ENCODE peak calls at places on chromosome 5, in eight cellular contexts. K, D, T, M, R, U, Z and I are unnamed samples.

GRCh38 chr5:112647428-112647827 is 90.3 kb upstream of the APC start:
- DNase-seq in U (no peak), R (no peak), Z (no peak), K (no peak), M (no peak), D (no peak), T (no peak), I (no peak)

GRCh38 chr5:131436081-131436480 is 172.2 kb downstream of the CDC42SE2 start:
- DNase-seq in T (no peak), D (no peak), K (no peak), M (peak; percentile 19), U (no peak), Z (no peak), R (no peak), I (no peak)

GRCh38 chr5:96816430-96816939 is 8.7 kb upstream of the ERAP1 start:
- DNase-seq in U (peak; percentile 91), T (no peak), R (no peak), M (no peak), K (no peak), D (no peak), Z (no peak), I (no peak)

GRCh38 chr5:124193371-124193789 is 553.1 kb downstream of the ZNF608 start:
- DNase-seq in R (no peak), K (peak; percentile 67), M (no peak), D (peak; percentile 56), U (no peak), Z (no peak), T (no peak), I (no peak)

GRCh38 chr5:158163836-158164572 is 305.1 kb upstream of the CLINT1 start:
- DNase-seq in K (no peak), R (no peak), Z (no peak), M (no peak), U (no peak), D (no peak), T (no peak), I (no peak)

GRCh38 chr5:124961517-124961916 is 215.1 kb upstream of the ZNF608 start:
- DNase-seq in D (no peak), K (no peak), T (no peak), U (no peak), R (no peak), Z (no peak), M (no peak), I (no peak)

GRCh38 chr5:16600397-16600796 is 16.4 kb downstream of the RETREG1 start:
- DNase-seq in R (peak; percentile 82), K (peak; percentile 49), D (no peak), Z (no peak), M (peak; percentile 64), T (no peak), U (no peak), I (peak; percentile 77)

GRCh38 chr5:9302228-9302627 is 243.6 kb downstream of the SEMA5A start:
- DNase-seq in U (no peak), R (no peak), K (no peak), Z (no peak), D (peak; percentile 86), T (no peak), M (no peak), I (no peak)

GRCh38 chr5:85545129-85545528 is 1072.6 kb upstream of the COX7C start:
- DNase-seq in Z (no peak), R (no peak), T (no peak), M (no peak), U (no peak), K (no peak), D (no peak), I (no peak)

GRCh38 chr5:112689510-112689909 is 48.2 kb upstream of the APC start:
- DNase-seq in K (no peak), Z (no peak), M (no peak), U (no peak), T (peak; percentile 17), D (peak; percentile 35), R (no peak), I (no peak)

GRCh38 chr5:126124706-126125345 is 298.4 kb upstream of the GRAMD2B start:
- DNase-seq in K (no peak), R (no peak), D (peak; percentile 64), T (no peak), M (no peak), U (no peak), Z (no peak), I (no peak)
- H3K4me1 ChIP-seq in K (no peaks in the 10 kb centered on the region), R (no peaks in the 10 kb centered on the region), D (no peaks in the 10 kb centered on the region), T (no peaks in the 10 kb centered on the region), M (no peaks in the 10 kb centered on the region), U (no peaks in the 10 kb centered on the region), Z (no peaks in the 10 kb centered on the region), I (no peaks in the 10 kb centered on the region)

GRCh38 chr5:109688647-109688998 is 1.1 kb upstream of the MAN2A1 start:
- DNase-seq in T (no peak), R (no peak), D (peak; percentile 28), K (peak; percentile 28), Z (no peak), M (no peak), U (peak; percentile 75), I (no peak)
- TF ChIP-seq CTCF in T (peak; percentile 6), R (peak; percentile 41), D (peak; percentile 46), K (peak; percentile 74), Z (peak; percentile 38), M (peak; percentile 17), U (peak; percentile 92), I (peak; percentile 41)

GRCh38 chr5:136030252-136030651 is 1.5 kb downstream of the TGFBI start:
- DNase-seq in D (no peak), U (no peak), M (no peak), K (no peak), Z (no peak), R (no peak), T (no peak), I (no peak)

GRCh38 chr5:136027316-136027715 is 1.5 kb upstream of the TGFBI start:
- DNase-seq in Z (no peak), T (no peak), R (no peak), D (no peak), K (no peak), U (no peak), M (no peak), I (no peak)

GRCh38 chr5:136028782-136029742 is at the start of gene TGFBI:
- DNase-seq in U (no peak), Z (peak; percentile 66), R (peak; percentile 91), T (no peak), K (no peak), D (peak; percentile 67), M (peak; percentile 57), I (peak; percentile 72)

GRCh38 chr5:136026636-136027035 is 2.2 kb upstream of the TGFBI start:
- DNase-seq in M (no peak), U (no peak), R (no peak), K (no peak), T (no peak), D (no peak), Z (no peak), I (no peak)

GRCh38 chr5:136028090-136028489 is 698 bp upstream of the TGFBI start:
- DNase-seq in U (no peak), K (no peak), D (no peak), R (no peak), M (no peak), Z (no peak), T (no peak), I (no peak)
- H3K4me1 ChIP-seq in U (peaks cover 30% of the 10 kb centered on the region), K (no peaks in the 10 kb centered on the region), D (peaks cover 29% of the 10 kb centered on the region), R (peaks cover 9% of the 10 kb centered on the region), M (no peaks in the 10 kb centered on the region), Z (peaks cover 65% of the 10 kb centered on the region), T (peaks cover 89% of the 10 kb centered on the region), I (no peaks in the 10 kb centered on the region)

DNA sequence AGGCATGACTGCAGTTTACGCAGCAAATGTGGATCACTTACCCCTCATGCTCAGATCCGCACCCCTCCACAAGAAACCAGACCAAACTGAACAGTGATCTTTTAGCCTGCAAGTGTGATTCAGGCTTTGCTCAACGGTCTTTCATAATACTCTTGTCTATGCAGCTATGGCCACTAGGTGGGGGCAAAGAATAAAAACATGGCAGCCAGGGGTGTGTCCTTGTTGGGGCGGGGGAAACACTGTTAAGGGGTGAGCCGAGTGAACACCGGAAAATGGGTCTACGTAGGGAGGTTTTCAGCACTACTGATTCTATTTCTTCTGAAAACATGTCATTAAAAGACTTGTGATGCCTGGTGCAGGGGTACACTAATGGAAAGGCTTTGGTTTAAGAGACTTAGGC is 49.8 kb upstream of the GPR151 start:
- DNase-seq in T (no peak), Z (peak; percentile 26), U (peak; percentile 60), K (peak; percentile 76), D (peak; percentile 52), R (no peak), M (no peak), I (no peak)
- TF ChIP-seq CTCF in T (peak; percentile 22), Z (peak; percentile 34), U (peak; percentile 75), K (peak; percentile 88), D (peak; percentile 61), R (peak; percentile 62), M (peak; percentile 37), I (no peak)

DNA sequence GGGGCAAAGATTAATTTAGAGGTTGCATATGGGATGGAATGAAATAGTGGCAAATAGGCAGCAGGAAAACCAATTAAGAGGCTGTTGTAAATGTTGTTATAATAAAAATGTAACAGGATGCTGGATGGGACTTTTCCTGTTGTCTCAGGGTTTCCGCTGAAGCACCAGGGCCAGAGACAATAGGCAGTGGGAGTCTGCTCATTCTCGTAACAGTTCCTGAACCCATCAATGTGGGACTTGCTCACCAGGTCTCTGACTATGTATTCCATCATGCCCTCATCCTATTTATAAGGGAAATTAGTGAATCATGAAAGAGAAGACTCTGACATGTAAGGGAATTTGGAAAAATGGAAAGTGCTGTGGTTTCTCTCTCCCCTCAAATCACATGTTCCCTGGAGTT is 23.5 kb upstream of the SSBP2 start:
- DNase-seq in K (no peak), M (no peak), Z (no peak), U (no peak), T (no peak), D (no peak), R (no peak), I (no peak)
- H3K4me1 ChIP-seq in K (peaks cover 2% of the 10 kb centered on the region), M (no peaks in the 10 kb centered on the region), Z (peaks cover 28% of the 10 kb centered on the region), U (peaks cover 9% of the 10 kb centered on the region), T (peaks cover 40% of the 10 kb centered on the region), D (peaks cover 3% of the 10 kb centered on the region), R (peaks cover under 1% of the 10 kb centered on the region), I (peaks cover 17% of the 10 kb centered on the region)